ENCODE peak calls at places on chromosomes 16 and 17, in eight cellular contexts. L is fibroblast of mammary gland; H is AG08395; Q is activated effector memory CD4-positive, alpha-beta T cell treated with Interleukin-2 at 50 U/mL for 16 hours; D is Caki2; B is activated gamma-delta T cell treated with anti-CD3 and anti-CD28 coated beads, Interleukin-2, amount 50 U/mL, for 16 hours; V is RPMI8226; R is H54. W is an unnamed sample.

GRCh38 chr17:30246460-30246859 is 11.0 kb upstream of the SLC6A4 start:
- DNase-seq in L (no peak), H (no peak), Q (no peak), D (no peak), B (no peak), V (no peak), R (no peak), W (no peak)

GRCh38 chr16:80948886-80949502 is 57.7 kb downstream of the CMC2 start:
- DNase-seq in L (peak; percentile 59), H (peak; percentile 51), Q (no peak), D (no peak), B (no peak), V (peak; percentile 67), R (peak; percentile 27), W (peak; percentile 63)

GRCh38 chr17:61399131-61400057 is at the start of gene TBX2:
- DNase-seq in L (peak; percentile 95), H (peak; percentile 77), Q (no peak), D (peak; percentile 72), B (no peak), V (peak; percentile 73), R (peak; percentile 100), W (peak; percentile 92)

GRCh38 chr17:31596382-31597323 is 205.2 kb downstream of the RAB11FIP4 start:
- DNase-seq in L (peak; percentile 97), H (peak; percentile 98), Q (no peak), D (peak; percentile 87), B (no peak), V (peak; percentile 35), R (peak; percentile 77), W (peak; percentile 100)

GRCh38 chr16:84438971-84439696 is 65.3 kb downstream of the MEAK7 start:
- DNase-seq in L (no peak), H (peak; percentile 26), Q (no peak), D (no peak), B (no peak), V (no peak), R (no peak), W (no peak)

GRCh38 chr17:35733366-35733765 is 1.9 kb downstream of the RASL10B start:
- DNase-seq in L (no peak), H (no peak), Q (no peak), D (no peak), B (no peak), V (no peak), R (no peak), W (no peak)

GRCh38 chr17:73759324-73760185 is 115.3 kb upstream of the SDK2 start:
- DNase-seq in L (no peak), H (no peak), Q (no peak), D (no peak), B (no peak), V (no peak), R (no peak), W (no peak)

GRCh38 chr17:5019475-5019956 is 15.7 kb downstream of the SLC52A1 start:
- DNase-seq in L (peak; percentile 29), H (peak; percentile 49), Q (no peak), D (no peak), B (peak; percentile 17), V (no peak), R (peak; percentile 57), W (peak; percentile 42)

GRCh38 chr16:50888486-50889261 is 146.8 kb downstream of the CYLD start:
- DNase-seq in L (no peak), H (no peak), Q (no peak), D (no peak), B (no peak), V (no peak), R (no peak), W (no peak)

GRCh38 chr17:41910701-41911391 is 7.9 kb downstream of the ACLY start:
- DNase-seq in L (peak; percentile 99), H (peak; percentile 96), Q (no peak), D (peak; percentile 95), B (no peak), V (no peak), R (peak; percentile 94), W (peak; percentile 99)

GRCh38 chr17:77437017-77437416 is 296.2 kb downstream of the SEC14L1 start:
- DNase-seq in L (peak; percentile 81), H (peak; percentile 42), Q (no peak), D (no peak), B (no peak), V (peak; percentile 72), R (no peak), W (peak; percentile 62)

GRCh38 chr17:8707591-8708453 is 36.8 kb downstream of the CCDC42 start:
- DNase-seq in L (peak; percentile 10), H (no peak), Q (no peak), D (no peak), B (no peak), V (no peak), R (no peak), W (peak; percentile 20)

GRCh38 chr17:7873051-7873450 is 15.2 kb downstream of the CYB5D1 start:
- DNase-seq in L (no peak), H (no peak), Q (no peak), D (no peak), B (no peak), V (no peak), R (no peak), W (no peak)

GRCh38 chr17:57667461-57667923 is 77.6 kb downstream of the CCDC182 start:
- DNase-seq in L (no peak), H (no peak), Q (no peak), D (no peak), B (no peak), V (no peak), R (no peak), W (no peak)

GRCh38 chr17:44911133-44912001 is 3.9 kb downstream of the GFAP start:
- DNase-seq in L (peak; percentile 49), H (peak; percentile 40), Q (peak; percentile 32), D (no peak), B (no peak), V (peak; percentile 72), R (peak; percentile 82), W (peak; percentile 73)

GRCh38 chr17:49907279-49907678 is 59.4 kb upstream of the TAC4 start:
- DNase-seq in L (no peak), H (no peak), Q (no peak), D (no peak), B (no peak), V (no peak), R (no peak), W (no peak)

GRCh38 chr17:75773808-75774470 is 8.9 kb upstream of the GALK1 start:
- DNase-seq in L (no peak), H (no peak), Q (no peak), D (no peak), B (no peak), V (no peak), R (no peak), W (no peak)

GRCh38 chr17:8832711-8833352 is 33.7 kb upstream of the MFSD6L start:
- DNase-seq in L (no peak), H (no peak), Q (no peak), D (no peak), B (peak; percentile 10), V (no peak), R (no peak), W (peak; percentile 23)

GRCh38 chr17:35368086-35368824 is 5.2 kb downstream of the SLFN11 start:
- DNase-seq in L (peak; percentile 20), H (no peak), Q (no peak), D (no peak), B (peak; percentile 0), V (peak; percentile 57), R (no peak), W (no peak)